ENCODE peak calls at places on chromosomes 6 and 20, in five cellular contexts. I is trophoblast cell, Y is neural progenitor cell, J is mesenchymal stem cell, Z is GM23248. V is an unnamed sample.

GRCh38 chr6:160042788-160043301 is 74.0 kb downstream of the IGF2R start:
- DNase-seq in I (no peak), Y (no peak), J (no peak), Z (peak), V (peak)

GRCh38 chr6:97437087-97437486 is 154.1 kb upstream of the MMS22L start:
- DNase-seq in I (peak), Y (peak), J (peak), Z (peak), V (peak)

GRCh38 chr6:131755597-131755996 is 44.8 kb upstream of the CTAGE9 start:
- DNase-seq in I (no peak), Y (no peak), J (peak), Z (peak), V (peak)

GRCh38 chr20:50379049-50379990 is 130.9 kb upstream of the PTPN1 start:
- DNase-seq in I (peak), Y (no peak), J (peak), Z (peak), V (peak)

GRCh38 chr6:143166247-143166695 is 105.6 kb downstream of the AIG1 start:
- DNase-seq in I (no peak), Y (no peak), J (no peak), Z (no peak), V (no peak)

GRCh38 chr6:109867009-109867969 is 110.8 kb upstream of the GPR6 start:
- DNase-seq in I (peak), Y (no peak), J (peak), Z (peak), V (peak)

GRCh38 chr6:3612341-3613041 is 139.0 kb downstream of the PXDC1 start:
- DNase-seq in I (peak), Y (no peak), J (peak), Z (peak), V (peak)

GRCh38 chr6:44270526-44271405 is 516 bp downstream of the TMEM151B start:
- DNase-seq in I (no peak), Y (peak), J (no peak), Z (no peak), V (no peak)

GRCh38 chr20:13900506-13900905 is 89.9 kb downstream of the SEL1L2 start:
- DNase-seq in I (peak), Y (no peak), J (no peak), Z (no peak), V (no peak)

GRCh38 chr20:50138479-50139393 is 14.8 kb downstream of the PEDS1 start:
- DNase-seq in I (no peak), Y (no peak), J (no peak), Z (no peak), V (no peak)

GRCh38 chr6:2103644-2104523 is 141.5 kb downstream of the GMDS start:
- DNase-seq in I (peak), Y (no peak), J (peak), Z (peak), V (peak)

GRCh38 chr20:41733151-41733550 is 115.0 kb upstream of the CHD6 start:
- DNase-seq in I (no peak), Y (no peak), J (no peak), Z (peak), V (no peak)

GRCh38 chr6:36727491-36728021 is 29.9 kb downstream of the RAB44 start:
- DNase-seq in I (peak), Y (no peak), J (peak), Z (peak), V (peak)

GRCh38 chr6:163585932-163586437 is 171.5 kb downstream of the QKI start:
- DNase-seq in I (peak), Y (no peak), J (peak), Z (peak), V (peak)

GRCh38 chr20:53148764-53149163 is 176.6 kb downstream of the TSHZ2 start:
- DNase-seq in I (no peak), Y (no peak), J (peak), Z (no peak), V (no peak)

GRCh38 chr6:143507358-143508145 is 4.0 kb downstream of the FUCA2 start:
- DNase-seq in I (no peak), Y (no peak), J (peak), Z (no peak), V (peak)

GRCh38 chr6:27720607-27721580 is 191.3 kb downstream of the OR2B2 start:
- DNase-seq in I (no peak), Y (peak), J (peak), Z (peak), V (peak)

GRCh38 chr6:150600302-150601017 is 775 bp downstream of the PLEKHG1 start:
- DNase-seq in I (peak), Y (peak), J (peak), Z (peak), V (peak)

GRCh38 chr20:35111141-35111888 is 18.7 kb upstream of the TRPC4AP start:
- DNase-seq in I (no peak), Y (no peak), J (peak), Z (peak), V (peak)

GRCh38 chr6:79250107-79250514 is 15.6 kb upstream of the HMGN3 start:
- DNase-seq in I (no peak), Y (peak), J (no peak), Z (no peak), V (no peak)

GRCh38 chr20:10536531-10536930 is 101.4 kb downstream of the SLX4IP start:
- DNase-seq in I (no peak), Y (peak), J (no peak), Z (no peak), V (peak)

GRCh38 chr20:54431545-54431944 is 43.8 kb upstream of the DOK5 start:
- DNase-seq in I (no peak), Y (no peak), J (no peak), Z (peak), V (peak)

GRCh38 chr6:85390105-85390728 is 59.7 kb upstream of the NT5E start:
- DNase-seq in I (no peak), Y (no peak), J (no peak), Z (peak), V (no peak)

GRCh38 chr6:33314943-33315752 is 1.3 kb upstream of the TAPBP start:
- DNase-seq in I (peak), Y (peak), J (no peak), Z (peak), V (no peak)

GRCh38 chr20:25369529-25369928 is 21.1 kb downstream of the ABHD12 start:
- DNase-seq in I (no peak), Y (no peak), J (no peak), Z (no peak), V (no peak)

GRCh38 chr6:93423542-93423941 is 4.2 kb upstream of the EPHA7 start:
- DNase-seq in I (peak), Y (peak), J (peak), Z (peak), V (peak)

GRCh38 chr20:10448270-10449156 is 13.4 kb downstream of the SLX4IP start:
- DNase-seq in I (no peak), Y (peak), J (no peak), Z (peak), V (peak)

GRCh38 chr6:110053395-110054240 is 75.5 kb downstream of the GPR6 start:
- DNase-seq in I (peak), Y (peak), J (peak), Z (peak), V (peak)

GRCh38 chr20:61387961-61388360 is 135.9 kb downstream of the CDH4 start:
- DNase-seq in I (no peak), Y (no peak), J (no peak), Z (no peak), V (no peak)

GRCh38 chr6:17457405-17457804 is 64.0 kb downstream of the CAP2 start:
- DNase-seq in I (no peak), Y (no peak), J (no peak), Z (no peak), V (no peak)

GRCh38 chr6:9851541-9852380 is 563.1 kb downstream of the TFAP2A start:
- DNase-seq in I (peak), Y (peak), J (peak), Z (peak), V (no peak)

GRCh38 chr6:107822154-107823046 is 1.7 kb downstream of the SCML4 start:
- DNase-seq in I (no peak), Y (no peak), J (no peak), Z (no peak), V (no peak)

GRCh38 chr6:112640895-112641294 is 293.8 kb downstream of the RFPL4B start:
- DNase-seq in I (peak), Y (no peak), J (peak), Z (peak), V (peak)

GRCh38 chr6:36793296-36793912 is 45.8 kb downstream of the CPNE5 start:
- DNase-seq in I (no peak), Y (peak), J (no peak), Z (no peak), V (no peak)

GRCh38 chr20:58048096-58048702 is 180.3 kb downstream of the ANKRD60 start:
- DNase-seq in I (peak), Y (peak), J (no peak), Z (peak), V (peak)

GRCh38 chr6:122818866-122819265 is 29.8 kb downstream of the SMPDL3A start:
- DNase-seq in I (no peak), Y (peak), J (no peak), Z (no peak), V (peak)

GRCh38 chr20:39092733-39093410 is 130.7 kb downstream of the DHX35 start:
- DNase-seq in I (no peak), Y (no peak), J (no peak), Z (no peak), V (no peak)
- H3K9ac ChIP-seq in I (no peak), Y (no peak), J (no peak), Z (no peak), V (no peak)

GRCh38 chr6:170289108-170289931 is 1.6 kb downstream of the DLL1 start:
- DNase-seq in I (no peak), Y (peak), J (no peak), Z (peak), V (no peak)
- H3K27ac ChIP-seq in I (no peak), Y (no peak), J (no peak), Z (no peak), V (no peak)

GRCh38 chr20:12835999-12836398 is 172.8 kb upstream of the SPTLC3 start:
- DNase-seq in I (peak), Y (no peak), J (peak), Z (no peak), V (no peak)
- H3K4me2 ChIP-seq in I (peak), Y (no peak), J (no peak), Z (no peak), V (no peak)

GRCh38 chr6:146859206-146859605 is 260.4 kb downstream of the ADGB start:
- DNase-seq in I (no peak), Y (no peak), J (no peak), Z (no peak), V (no peak)

GRCh38 chr6:146857960-146858308 is 259.2 kb downstream of the ADGB start:
- DNase-seq in I (no peak), Y (peak), J (no peak), Z (no peak), V (no peak)

GRCh38 chr6:146856296-146856695 is 257.5 kb downstream of the ADGB start:
- DNase-seq in I (no peak), Y (no peak), J (no peak), Z (peak), V (no peak)

GRCh38 chr6:146855889-146856288 is 257.1 kb downstream of the ADGB start:
- DNase-seq in I (no peak), Y (no peak), J (no peak), Z (no peak), V (no peak)

DNA sequence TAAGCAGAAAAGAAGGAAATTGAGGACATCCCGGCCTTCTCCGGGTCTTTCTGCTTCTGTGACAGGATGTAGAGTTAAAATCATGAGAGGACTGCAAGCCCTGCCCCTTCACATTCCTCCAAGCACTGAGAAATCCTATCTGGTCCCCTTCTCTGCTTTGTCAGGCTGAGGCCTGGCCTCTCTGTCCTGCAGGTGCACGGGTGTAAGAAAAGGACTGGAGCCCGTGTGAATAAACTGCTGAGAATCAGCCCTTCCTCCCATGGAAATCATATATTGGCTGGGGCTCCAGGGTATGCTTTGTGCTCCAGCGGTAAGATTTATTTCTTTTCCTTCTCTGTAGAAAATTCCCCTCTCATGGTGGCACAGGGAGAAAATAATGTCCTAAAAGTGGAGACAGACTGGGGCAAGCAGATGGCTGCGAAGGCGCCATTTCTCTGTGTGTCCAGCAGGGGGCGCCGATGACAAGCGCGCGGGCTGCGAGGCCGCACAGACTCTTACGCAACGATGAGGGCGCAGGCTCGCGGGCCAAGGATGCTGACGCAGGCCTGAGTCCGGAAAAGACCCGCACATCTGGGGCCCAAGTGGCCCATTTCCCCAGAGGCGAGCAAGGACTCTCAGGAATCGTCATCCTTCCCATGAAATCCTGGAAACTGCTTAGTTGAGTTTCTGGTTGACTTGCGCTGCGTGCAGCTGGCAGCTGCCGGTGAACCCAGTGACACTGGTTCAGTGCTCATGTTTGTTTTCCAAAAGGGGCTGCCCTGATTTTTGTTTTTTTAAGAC is 258.6 kb downstream of the ADGB start:
- DNase-seq in I (peak), Y (peak), J (peak), Z (peak), V (peak)
- H3K9ac ChIP-seq in I (no peak), Y (no peak), J (peak), Z (peak), V (peak)

GRCh38 chr20:59222239-59222981 is 58.8 kb downstream of the ZNF831 start:
- DNase-seq in I (peak), Y (peak), J (peak), Z (peak), V (peak)
- H3K27ac ChIP-seq in I (no peak), Y (no peak), J (no peak), Z (no peak), V (no peak)

DNA sequence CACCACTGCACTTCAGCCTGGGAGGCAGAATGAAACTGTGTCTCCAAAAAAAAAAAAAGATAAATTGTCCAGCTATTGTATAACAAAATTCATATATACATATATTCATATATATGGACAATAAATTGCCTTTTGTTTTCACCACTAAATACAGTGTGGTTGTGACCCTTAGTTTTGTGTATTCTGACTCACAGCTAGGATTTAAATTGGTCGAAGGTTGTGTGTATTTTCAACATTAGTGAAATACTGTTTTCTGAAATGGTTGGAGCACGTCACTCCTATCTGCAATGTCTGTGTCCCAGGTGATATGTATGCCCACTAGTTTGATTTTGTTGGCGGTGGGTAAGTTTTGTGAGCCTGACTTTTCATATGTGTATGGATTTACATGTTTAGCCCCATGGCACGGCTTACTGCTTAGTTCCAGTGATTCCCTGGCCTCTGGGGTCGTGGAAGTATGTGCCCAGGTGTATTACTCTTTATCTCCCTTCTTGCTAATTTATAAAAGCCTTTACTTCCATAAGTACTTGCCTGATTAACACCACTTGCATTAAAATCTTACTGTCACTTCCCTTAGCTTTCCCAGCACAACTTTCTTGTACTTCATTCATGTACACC is 33.3 kb downstream of the JARID2 start:
- DNase-seq in I (no peak), Y (no peak), J (no peak), Z (no peak), V (no peak)
- H3K4me2 ChIP-seq in I (no peak), Y (no peak), J (no peak), Z (no peak), V (no peak)

GRCh38 chr6:5053864-5054426 is 31.2 kb upstream of the PPP1R3G start:
- DNase-seq in I (peak), Y (no peak), J (no peak), Z (peak), V (no peak)
- H3K9ac ChIP-seq in I (no peak), Y (no peak), J (no peak), Z (no peak), V (no peak)

GRCh38 chr20:8432435-8433148 is 300.5 kb downstream of the PLCB1 start:
- DNase-seq in I (no peak), Y (no peak), J (no peak), Z (no peak), V (no peak)
- H3K27ac ChIP-seq in I (no peak), Y (no peak), J (peak), Z (no peak), V (no peak)

V was measured in fibroblast of lung.